ENCODE peak calls at places on chromosomes 7 and 10, in six cellular contexts. F, N, H, D, Z and C are unnamed samples.

GRCh38 chr10:124063736-124064135 is 29.7 kb downstream of the CHST15 start:
- DNase-seq in D (no peak), H (peak; percentile 73), F (no peak), N (peak; percentile 38), Z (no peak), C (peak; percentile 88)

GRCh38 chr10:102617816-102618215 is 26.5 kb upstream of the TRIM8 start:
- DNase-seq in Z (no peak), N (no peak), F (no peak), D (no peak), H (no peak), C (no peak)

GRCh38 chr10:132516771-132517725 is 20.5 kb upstream of the INPP5A start:
- DNase-seq in Z (no peak), F (no peak), N (no peak), D (no peak), H (peak; percentile 98), C (peak; percentile 94)

GRCh38 chr10:76033457-76034196 is 602.2 kb downstream of the LRMDA start:
- DNase-seq in H (no peak), N (no peak), Z (no peak), F (no peak), D (no peak), C (peak; percentile 9)

GRCh38 chr7:104018425-104018824 is 29.0 kb upstream of the RELN start:
- DNase-seq in N (no peak), Z (no peak), H (no peak), D (no peak), F (no peak), C (no peak)

GRCh38 chr10:132709471-132709951 is 76.4 kb downstream of the NKX6-2 start:
- DNase-seq in D (no peak), Z (no peak), H (no peak), F (no peak), N (no peak), C (no peak)

GRCh38 chr7:147443942-147444341 is 1146.6 kb upstream of the C7orf33 start:
- DNase-seq in D (no peak), H (no peak), N (no peak), F (no peak), Z (no peak), C (no peak)

GRCh38 chr10:23611308-23611631 is 172.4 kb downstream of the OTUD1 start:
- DNase-seq in Z (no peak), N (no peak), F (no peak), D (no peak), H (no peak), C (no peak)

GRCh38 chr7:108604685-108605077 is 35.0 kb downstream of the DNAJB9 start:
- DNase-seq in Z (no peak), H (no peak), D (no peak), N (no peak), F (no peak), C (no peak)

GRCh38 chr10:4334853-4335252 is 491.2 kb upstream of the AKR1E2 start:
- DNase-seq in F (no peak), D (no peak), N (no peak), H (no peak), Z (no peak), C (no peak)

GRCh38 chr7:25970381-25970780 is 181.6 kb upstream of the NFE2L3 start:
- DNase-seq in H (no peak), F (no peak), D (no peak), N (no peak), Z (no peak), C (no peak)

GRCh38 chr7:27866256-27866655 is 126.3 kb downstream of the TAX1BP1 start:
- DNase-seq in D (no peak), F (no peak), N (no peak), Z (no peak), H (no peak), C (no peak)

GRCh38 chr10:55098452-55098851 is 297.4 kb upstream of the PCDH15 start:
- DNase-seq in N (no peak), F (no peak), Z (no peak), H (no peak), D (no peak), C (no peak)

GRCh38 chr7:54932818-54933543 is 85.8 kb upstream of the EGFR start:
- DNase-seq in H (peak; percentile 76), F (no peak), N (no peak), D (no peak), Z (no peak), C (peak; percentile 60)

GRCh38 chr10:112246-112645 is 23.0 kb upstream of the ZMYND11 start:
- DNase-seq in D (no peak), N (no peak), H (peak; percentile 4), Z (no peak), F (no peak), C (no peak)

GRCh38 chr7:139725077-139725476 is 52.7 kb downstream of the HIPK2 start:
- DNase-seq in D (no peak), N (peak; percentile 46), H (peak; percentile 97), F (no peak), Z (no peak), C (peak; percentile 89)

GRCh38 chr10:21084700-21085099 is 187.6 kb upstream of the NEBL start:
- DNase-seq in D (no peak), Z (no peak), N (no peak), H (no peak), F (no peak), C (no peak)